ENCODE peak calls at places on chromosomes 6 and 20, in five cellular contexts. F is aorta; Z is gastroesophageal sphincter; B is naive thymus-derived CD4-positive, alpha-beta T cell; C is K562. K is an unnamed sample.
A peak's percentile ranks its signal among the peaks of the same experiment; 100 is the strongest.

GRCh38 chr6:143549630-143550268 is 38.2 kb upstream of the FUCA2 start:
- ATAC-seq in B (peak; percentile 47), F (no peak), C (no peak), Z (no peak), K (peak; percentile 78)

GRCh38 chr6:35220711-35221110 is 7.0 kb downstream of the SCUBE3 start:
- ATAC-seq in B (no peak), F (no peak), C (no peak), Z (no peak), K (no peak)

GRCh38 chr6:159017757-159018559 is 18.0 kb upstream of the RSPH3 start:
- ATAC-seq in B (no peak), C (no peak), F (no peak), Z (no peak), K (peak; percentile 92)

GRCh38 chr20:13142143-13142542 is 78.9 kb upstream of the ISM1 start:
- ATAC-seq in B (no peak), F (no peak), C (no peak), Z (no peak), K (no peak)

GRCh38 chr6:165453395-165453794 is 144.0 kb upstream of the C6orf118 start:
- ATAC-seq in F (no peak), Z (no peak), C (no peak), B (no peak), K (no peak)

GRCh38 chr6:144361027-144361426 is 75.9 kb downstream of the UTRN start:
- ATAC-seq in C (no peak), Z (no peak), F (no peak), B (no peak), K (peak; percentile 52)

GRCh38 chr6:100475554-100476325 is 11.0 kb upstream of the SIM1 start:
- ATAC-seq in C (no peak), B (no peak), F (no peak), Z (no peak), K (peak; percentile 52)

GRCh38 chr6:7252390-7252789 is 60.6 kb downstream of the SSR1 start:
- ATAC-seq in C (peak; percentile 6), Z (peak; percentile 42), B (peak; percentile 61), F (peak; percentile 4), K (no peak)

GRCh38 chr20:46683939-46684750 is 5.1 kb downstream of the TP53RK start:
- ATAC-seq in B (no peak), C (peak; percentile 92), F (peak; percentile 78), Z (peak; percentile 73), K (no peak)

GRCh38 chr6:17988422-17988944 is 1.0 kb upstream of the KIF13A start:
- ATAC-seq in F (peak; percentile 2), Z (no peak), C (no peak), B (no peak), K (no peak)

GRCh38 chr6:54291146-54291545 is 17.1 kb upstream of the TINAG start:
- ATAC-seq in C (no peak), F (peak; percentile 28), Z (no peak), B (no peak), K (no peak)

GRCh38 chr20:13690948-13691347 is 52.2 kb upstream of the TASP1 start:
- ATAC-seq in Z (peak; percentile 43), F (no peak), B (no peak), C (no peak), K (no peak)

GRCh38 chr6:125528614-125529013 is 220.8 kb upstream of the HEY2 start:
- ATAC-seq in C (peak; percentile 52), F (no peak), Z (no peak), B (no peak), K (no peak)

GRCh38 chr20:49646126-49646525 is 67.6 kb downstream of the B4GALT5 start:
- ATAC-seq in F (no peak), C (no peak), B (no peak), Z (no peak), K (no peak)

GRCh38 chr6:123028263-123028662 is 32.2 kb downstream of the CLVS2 start:
- ATAC-seq in B (no peak), C (no peak), Z (no peak), F (no peak), K (no peak)

GRCh38 chr20:39874049-39874893 is 814.8 kb downstream of the MAFB start:
- ATAC-seq in F (peak; percentile 92), C (peak; percentile 71), Z (peak; percentile 60), B (no peak), K (no peak)

GRCh38 chr6:167157414-167157813 is 366 bp downstream of the GPR31 start:
- ATAC-seq in C (peak; percentile 44), Z (no peak), F (no peak), B (no peak), K (no peak)

GRCh38 chr6:38162493-38163185 is 343.1 kb downstream of the ZFAND3 start:
- ATAC-seq in C (no peak), Z (no peak), F (no peak), B (peak; percentile 15), K (no peak)

GRCh38 chr20:5426026-5426425 is 109.3 kb upstream of the PROKR2 start:
- ATAC-seq in B (no peak), F (no peak), Z (no peak), C (no peak), K (no peak)

GRCh38 chr6:37367557-37367956 is 13.8 kb downstream of the RNF8 start:
- ATAC-seq in C (no peak), B (no peak), F (no peak), Z (no peak), K (no peak)

GRCh38 chr6:134631398-134631924 is 313.5 kb upstream of the SGK1 start:
- ATAC-seq in Z (no peak), F (no peak), C (no peak), B (no peak), K (no peak)

GRCh38 chr6:133995758-133996157 is 42.7 kb downstream of the TBPL1 start:
- ATAC-seq in F (no peak), Z (no peak), C (no peak), B (no peak), K (no peak)

GRCh38 chr6:168159503-168159902 is 80.5 kb upstream of the FRMD1 start:
- ATAC-seq in F (no peak), C (no peak), B (no peak), Z (no peak), K (no peak)

GRCh38 chr6:137792160-137793033 is 74.7 kb upstream of the TNFAIP3 start:
- ATAC-seq in F (no peak), C (peak; percentile 29), Z (no peak), B (no peak), K (peak; percentile 46)

GRCh38 chr6:121619013-121619412 is 183.6 kb downstream of the GJA1 start:
- ATAC-seq in Z (no peak), B (no peak), C (no peak), F (no peak), K (no peak)

GRCh38 chr20:49399329-49399728 is 83.1 kb downstream of the KCNB1 start:
- ATAC-seq in Z (peak; percentile 25), B (no peak), C (no peak), F (no peak), K (no peak)

GRCh38 chr6:100881707-100882040 is 545 bp upstream of the ASCC3 start:
- ATAC-seq in C (peak; percentile 8), F (no peak), B (no peak), Z (no peak), K (no peak)

GRCh38 chr6:150987855-150988484 is 122.5 kb downstream of the MTHFD1L start:
- ATAC-seq in C (no peak), F (no peak), Z (no peak), B (no peak), K (no peak)

GRCh38 chr20:49518576-49518975 is 36.1 kb upstream of the KCNB1 start:
- ATAC-seq in B (peak; percentile 45), F (no peak), Z (no peak), C (no peak), K (no peak)

GRCh38 chr20:48478370-48478769 is 349.4 kb downstream of the PREX1 start:
- ATAC-seq in Z (no peak), B (no peak), C (no peak), F (no peak), K (no peak)

GRCh38 chr6:7157752-7158616 is 50.2 kb downstream of the RREB1 start:
- ATAC-seq in F (peak; percentile 23), C (peak; percentile 56), B (no peak), Z (no peak), K (no peak)

GRCh38 chr20:3681352-3681930 is 369 bp downstream of the ADAM33 start:
- ATAC-seq in Z (no peak), F (no peak), B (no peak), C (no peak), K (no peak)

GRCh38 chr6:43286995-43287716 is 10.9 kb upstream of the SLC22A7 start:
- ATAC-seq in F (no peak), Z (peak; percentile 27), B (peak; percentile 10), C (peak; percentile 86), K (no peak)

GRCh38 chr6:36136034-36136433 is 5.7 kb downstream of the MAPK13 start:
- ATAC-seq in F (no peak), B (no peak), Z (no peak), C (no peak), K (no peak)

GRCh38 chr6:75396005-75396800 is 97.4 kb downstream of the FILIP1 start:
- ATAC-seq in C (no peak), B (no peak), F (no peak), Z (no peak), K (no peak)

GRCh38 chr20:61801065-61801360 is 264.7 kb downstream of the TAF4 start:
- ATAC-seq in Z (no peak), F (no peak), C (no peak), B (no peak), K (no peak)

GRCh38 chr6:149324428-149324827 is 6.9 kb downstream of the TAB2 start:
- ATAC-seq in Z (no peak), C (peak; percentile 14), B (no peak), F (no peak), K (peak; percentile 6)

GRCh38 chr6:24931752-24932691 is 3.7 kb downstream of the RIPOR2 start:
- ATAC-seq in C (no peak), F (no peak), B (peak; percentile 31), Z (no peak), K (peak; percentile 14)

K was measured in activated CD4-positive, CD25-positive, alpha-beta regulatory T cell treated with anti-CD3 and anti-CD28 coated beads, Interleukin-2, amount 50 U/mL, for 24 hours.